ENCODE peak calls at places on chromosome 21, in seven cellular contexts. L, P, Q, N, M, F and V are unnamed samples.

GRCh38 chr21:44969965-44970755 is 30.3 kb downstream of the SLX9 start:
- DNase-seq in M (no peak), P (no peak), N (no peak), F (peak; percentile 87), Q (peak; percentile 22), L (no peak), V (no peak)

GRCh38 chr21:39065912-39066311 is 117.3 kb downstream of the PSMG1 start:
- DNase-seq in Q (no peak), P (no peak), F (no peak), N (no peak), L (no peak), M (no peak), V (no peak)

GRCh38 chr21:24045775-24046215 is 1561.5 kb downstream of the MRPL39 start:
- DNase-seq in F (peak; percentile 99), N (peak; percentile 47), P (peak; percentile 66), L (peak; percentile 66), M (no peak), Q (peak; percentile 14), V (peak; percentile 53)

GRCh38 chr21:15848632-15849031 is 118.8 kb downstream of the USP25 start:
- DNase-seq in F (peak; percentile 76), P (no peak), M (no peak), N (no peak), Q (no peak), L (no peak), V (no peak)

GRCh38 chr21:28299946-28300345 is 692.7 kb downstream of the LTN1 start:
- DNase-seq in M (no peak), Q (no peak), N (no peak), F (no peak), P (no peak), L (no peak), V (no peak)

GRCh38 chr21:14753466-14754258 is 207.5 kb upstream of the SAMSN1 start:
- DNase-seq in N (no peak), F (no peak), M (no peak), P (no peak), Q (no peak), L (peak; percentile 67), V (no peak)

GRCh38 chr21:29793712-29794111 is 146.1 kb downstream of the GRIK1 start:
- DNase-seq in M (no peak), N (no peak), Q (no peak), F (no peak), P (no peak), L (no peak), V (no peak)

GRCh38 chr21:32690085-32690484 is 37.7 kb downstream of the SYNJ1 start:
- DNase-seq in M (no peak), Q (no peak), P (no peak), F (peak; percentile 2), N (no peak), L (no peak), V (no peak)

GRCh38 chr21:39182484-39183271 is 573 bp downstream of the PSMG1 start:
- DNase-seq in F (no peak), L (no peak), M (no peak), Q (peak; percentile 20), N (no peak), P (no peak), V (peak; percentile 23)

GRCh38 chr21:22711636-22712035 is 1713.4 kb downstream of the NCAM2 start:
- DNase-seq in P (no peak), N (no peak), F (no peak), Q (no peak), M (no peak), L (no peak), V (no peak)

GRCh38 chr21:44931501-44932365 is 8.1 kb upstream of the SLX9 start:
- DNase-seq in P (peak; percentile 15), Q (no peak), F (no peak), M (no peak), L (no peak), N (peak; percentile 50), V (no peak)

GRCh38 chr21:39630191-39630591 is 17.5 kb downstream of the B3GALT5 start:
- DNase-seq in P (no peak), F (peak; percentile 25), M (no peak), Q (no peak), N (no peak), L (no peak), V (no peak)

GRCh38 chr21:40130476-40130875 is 263.2 kb downstream of the PCP4 start:
- DNase-seq in F (no peak), L (no peak), P (no peak), N (no peak), M (no peak), Q (no peak), V (no peak)

GRCh38 chr21:33674226-33674625 is 31.9 kb downstream of the ITSN1 start:
- DNase-seq in L (no peak), N (no peak), P (no peak), F (no peak), M (no peak), Q (no peak), V (no peak)

GRCh38 chr21:25572895-25573310 is 34.4 kb downstream of the MRPL39 start:
- DNase-seq in F (peak; percentile 59), Q (no peak), P (no peak), M (no peak), L (no peak), N (no peak), V (no peak)

GRCh38 chr21:22758478-22758877 is 1760.3 kb downstream of the NCAM2 start:
- DNase-seq in Q (no peak), L (no peak), M (no peak), P (no peak), F (no peak), N (no peak), V (no peak)

GRCh38 chr21:36069713-36070573 is at the start of gene CBR1:
- DNase-seq in L (peak; percentile 95), Q (peak; percentile 85), M (peak; percentile 72), N (peak; percentile 97), P (peak; percentile 96), F (peak; percentile 93), V (peak; percentile 97)
- H3K4me3 ChIP-seq in L (peak within 1 kb of the TSS; percentile 80), Q (peak within 1 kb of the TSS; percentile 59), M (peak within 1 kb of the TSS; percentile 68), N (peak within 1 kb of the TSS; percentile 89), P (peak within 1 kb of the TSS; percentile 89), F (peak within 1 kb of the TSS; percentile 92), V (peak within 1 kb of the TSS; percentile 78)

GRCh38 chr21:43604505-43605204 is 54.6 kb downstream of the HSF2BP start:
- DNase-seq in M (no peak), F (no peak), L (no peak), P (no peak), N (no peak), Q (no peak), V (no peak)

GRCh38 chr21:43603641-43604504 is 55.4 kb downstream of the HSF2BP start:
- DNase-seq in Q (no peak), M (peak; percentile 15), F (peak; percentile 67), N (no peak), L (no peak), P (no peak), V (no peak)

GRCh38 chr21:43600642-43601397 is 58.5 kb downstream of the HSF2BP start:
- DNase-seq in P (no peak), F (peak; percentile 95), L (no peak), Q (no peak), M (no peak), N (no peak), V (no peak)

GRCh38 chr21:43603230-43603626 is 56.1 kb downstream of the HSF2BP start:
- DNase-seq in Q (no peak), N (no peak), L (no peak), M (no peak), P (no peak), F (no peak), V (no peak)

GRCh38 chr21:43602277-43603229 is 56.7 kb downstream of the HSF2BP start:
- DNase-seq in P (no peak), Q (no peak), L (no peak), F (no peak), N (no peak), M (no peak), V (no peak)
- H3K27ac ChIP-seq in P (no peak overlapping the region), Q (no peak overlapping the region), L (no peak overlapping the region), F (no peak overlapping the region), N (peak overlapping the region; percentile 65), M (no peak overlapping the region), V (peak overlapping the region; percentile 80)

DNA sequence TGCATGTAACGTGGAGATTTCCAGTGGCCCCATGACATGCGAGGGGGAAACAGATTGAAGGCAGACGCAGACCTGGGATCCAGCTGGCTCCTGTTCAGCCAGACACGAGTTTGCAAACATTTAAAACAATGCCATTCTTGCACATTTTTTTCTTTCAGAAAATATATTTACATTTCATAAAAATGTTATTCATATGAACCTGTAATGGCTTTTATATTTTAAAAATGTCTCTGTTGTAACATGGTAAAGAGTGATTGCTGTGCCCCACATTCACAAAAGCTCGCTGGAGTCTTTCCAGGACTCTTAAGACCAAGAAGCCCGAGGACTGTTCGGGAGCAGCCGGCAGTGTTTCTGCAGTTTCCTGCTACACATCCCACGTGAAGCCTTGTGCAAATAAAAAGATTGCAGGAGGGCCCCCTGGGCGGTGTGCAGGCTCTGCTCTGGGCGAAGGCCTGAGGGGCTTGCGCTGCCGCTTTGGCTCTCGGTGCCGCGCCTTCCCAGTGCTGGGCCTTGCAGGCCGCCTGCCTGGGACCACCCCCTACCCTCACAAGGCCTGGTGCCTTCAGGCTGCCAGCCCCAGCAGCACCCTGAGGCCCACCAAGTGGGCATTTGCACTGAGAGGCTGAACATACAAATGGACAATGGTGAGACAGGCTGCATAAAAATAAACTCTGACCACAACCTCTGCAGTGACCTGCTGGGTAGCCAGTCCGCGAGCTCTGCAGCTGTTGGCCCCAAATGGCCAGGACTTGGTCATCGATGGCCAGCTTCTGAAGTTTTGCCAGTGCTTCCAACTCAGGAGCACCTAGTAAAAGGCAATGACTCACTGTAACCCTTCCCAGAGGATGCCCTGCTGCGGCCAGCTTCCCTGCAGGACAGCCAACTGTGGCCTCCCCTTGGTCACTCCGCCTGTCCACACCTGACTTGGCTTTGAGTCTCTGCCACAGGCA is 185.1 kb downstream of the DYRK1A start:
- DNase-seq in Q (no peak), N (peak; percentile 60), F (no peak), P (no peak), L (no peak), M (peak; percentile 53), V (no peak)
- H3K27me3 ChIP-seq in Q (no peaks in the 10 kb centered on the region), N (no peaks in the 10 kb centered on the region), F (peaks cover 13% of the 10 kb centered on the region), P (no peaks in the 10 kb centered on the region), L (no peaks in the 10 kb centered on the region), M (no peaks in the 10 kb centered on the region), V (no peaks in the 10 kb centered on the region)

DNA sequence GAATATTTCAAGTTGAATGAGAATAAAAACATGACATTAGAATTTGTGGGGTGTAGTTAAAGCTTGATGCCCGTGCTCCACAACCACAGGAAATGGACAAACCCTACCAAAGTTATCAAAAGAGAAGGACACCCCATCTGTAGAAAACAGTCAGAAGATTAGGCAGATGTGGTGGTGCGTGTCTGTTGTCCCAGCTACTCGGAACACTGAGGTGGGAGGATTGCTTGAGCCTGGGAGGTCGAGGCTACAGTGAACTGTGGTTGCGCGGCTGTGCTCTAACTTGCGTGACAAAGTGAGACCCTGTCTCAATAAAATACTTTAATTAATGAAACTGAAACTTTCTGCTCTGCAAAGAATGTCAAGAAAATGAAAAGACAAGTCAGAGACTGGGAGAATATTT is 1.5 kb upstream of the SPATC1L start:
- DNase-seq in L (no peak), N (no peak), Q (no peak), P (no peak), F (no peak), M (no peak), V (no peak)
- H3K4me3 ChIP-seq in L (no peak overlapping the region), N (no peak overlapping the region), Q (no peak overlapping the region), P (no peak overlapping the region), F (no peak overlapping the region), M (no peak overlapping the region), V (no peak overlapping the region)